ENCODE peak calls at places on chromosomes 7 and 10, in six cellular contexts. X, B, N, V, S and R are unnamed samples.

GRCh38 chr10:119306514-119306951 is 99.2 kb downstream of the GRK5 start:
- DNase-seq in B (no peak), X (peak; percentile 67), V (no peak), N (peak; percentile 47), S (no peak), R (peak; percentile 83)

GRCh38 chr10:48659790-48660189 is 24.9 kb upstream of the WDFY4 start:
- DNase-seq in B (no peak), V (no peak), X (no peak), N (no peak), S (no peak), R (no peak)

GRCh38 chr10:106224676-106225075 is 939.8 kb downstream of the SORCS1 start:
- DNase-seq in X (no peak), B (no peak), S (no peak), N (peak; percentile 51), V (no peak), R (no peak)

GRCh38 chr7:68785036-68785435 is 813.2 kb upstream of the AUTS2 start:
- DNase-seq in B (no peak), X (no peak), S (no peak), N (no peak), V (no peak), R (no peak)

GRCh38 chr10:9792181-9792580 is 1225.5 kb upstream of the CELF2 start:
- DNase-seq in S (no peak), N (peak; percentile 63), V (no peak), B (no peak), X (no peak), R (no peak)

GRCh38 chr10:84632866-84633265 is 304.5 kb downstream of the CCSER2 start:
- DNase-seq in N (no peak), V (no peak), B (no peak), X (no peak), S (no peak), R (no peak)

GRCh38 chr7:137633133-137633532 is 213.6 kb downstream of the DGKI start:
- DNase-seq in S (no peak), V (no peak), B (no peak), X (no peak), N (peak; percentile 51), R (no peak)

GRCh38 chr10:21413268-21413667 is 112.2 kb downstream of the SKIDA1 start:
- DNase-seq in B (no peak), S (no peak), N (no peak), X (no peak), V (no peak), R (no peak)

GRCh38 chr7:122652851-122653250 is 46.1 kb downstream of the RNF133 start:
- DNase-seq in X (no peak), B (no peak), S (no peak), V (no peak), N (no peak), R (no peak)

GRCh38 chr7:100632951-100633717 is 8.2 kb downstream of the TFR2 start:
- DNase-seq in S (peak; percentile 21), N (peak; percentile 31), B (no peak), X (peak; percentile 50), V (no peak), R (peak; percentile 56)

GRCh38 chr7:128740996-128741395 is 1.8 kb downstream of the CALU start:
- DNase-seq in X (no peak), V (no peak), S (no peak), B (no peak), N (peak; percentile 20), R (no peak)

GRCh38 chr10:62632071-62632809 is 172.3 kb upstream of the ADO start:
- DNase-seq in S (no peak), X (peak; percentile 55), B (peak; percentile 24), N (no peak), V (no peak), R (peak; percentile 64)

GRCh38 chr10:10923029-10923668 is 94.5 kb upstream of the CELF2 start:
- DNase-seq in X (no peak), B (no peak), V (no peak), S (no peak), N (no peak), R (no peak)

GRCh38 chr10:6924166-6924565 is 344.1 kb upstream of the PRKCQ start:
- DNase-seq in S (no peak), N (no peak), B (no peak), V (no peak), X (no peak), R (no peak)

GRCh38 chr7:98874942-98875341 is 3.4 kb upstream of the TRRAP start:
- DNase-seq in X (no peak), B (no peak), V (no peak), N (no peak), S (no peak), R (no peak)